ENCODE peak calls at places on chromosomes 16 and 17, in seven cellular contexts. Q is CD8-positive, alpha-beta T cell; F is activated T-helper 1 cell treated with anti-CD3 and anti-CD28 coated beads, Interleukin-2, amount 50 U/mL, for 16 hours; I is dermis microvascular lymphatic vessel endothelial cell; T is endodermal cell; R is PC-9; V is upper lobe of right lung. P is an unnamed sample.

GRCh38 chr16:89619880-89620279 is 6.4 kb downstream of the DPEP1 start:
- DNase-seq in Q (no peak), F (no peak), I (no peak), T (no peak), R (no peak), V (no peak), P (no peak)

GRCh38 chr17:75308732-75309629 is 19.7 kb upstream of the SLC25A19 start:
- DNase-seq in Q (no peak), F (no peak), I (no peak), T (no peak), R (peak), V (no peak), P (no peak)

GRCh38 chr17:42120161-42121065 is 754 bp downstream of the KAT2A start:
- DNase-seq in Q (no peak), F (no peak), I (no peak), T (peak), R (no peak), V (no peak), P (no peak)

GRCh38 chr17:48296453-48296852 is 133.6 kb downstream of the SKAP1 start:
- DNase-seq in Q (no peak), F (no peak), I (no peak), T (no peak), R (no peak), V (no peak), P (no peak)

GRCh38 chr17:34311291-34311690 is 7.9 kb upstream of the CCL8 start:
- DNase-seq in Q (no peak), F (no peak), I (no peak), T (no peak), R (no peak), V (no peak), P (no peak)

GRCh38 chr16:54296543-54296942 is 10.0 kb upstream of the IRX3 start:
- DNase-seq in Q (no peak), F (no peak), I (no peak), T (no peak), R (no peak), V (no peak), P (no peak)

GRCh38 chr16:78762222-78762621 is 662.8 kb downstream of the WWOX start:
- DNase-seq in Q (no peak), F (no peak), I (no peak), T (no peak), R (no peak), V (no peak), P (no peak)

GRCh38 chr16:4419402-4419801 is 3.0 kb upstream of the CORO7 start:
- DNase-seq in Q (no peak), F (no peak), I (no peak), T (no peak), R (no peak), V (no peak), P (no peak)

GRCh38 chr16:14013571-14014283 is 57.4 kb upstream of the MRTFB start:
- DNase-seq in Q (no peak), F (no peak), I (no peak), T (peak), R (peak), V (no peak), P (no peak)

GRCh38 chr16:89581045-89581695 is 5.6 kb downstream of the CPNE7 start:
- DNase-seq in Q (no peak), F (no peak), I (peak), T (no peak), R (peak), V (no peak), P (no peak)

GRCh38 chr17:77285594-77286390 is 145.0 kb downstream of the SEC14L1 start:
- DNase-seq in Q (no peak), F (no peak), I (no peak), T (no peak), R (peak), V (peak), P (no peak)

GRCh38 chr17:36072431-36073121 is 8.5 kb downstream of the CCL18 start:
- DNase-seq in Q (peak), F (no peak), I (peak), T (peak), R (peak), V (peak), P (no peak)